ENCODE peak calls at places on chromosomes 12 and 14, in eight cellular contexts. A is fibroblast of the aortic adventitia; U is stimulated activated CD4-positive, alpha-beta T cell treated with anti-CD3 and anti-CD28 coated beads, Interleukin-12 subunit alpha, Interleukin-12 subunit beta, amount 100 ng/mL, for 4 hours; W is Right ventricle myocardium inferior; R is GM03348; Q is stimulated activated naive B cell treated with anti-CD40 and anti-IgM and Interleukin-4, amounts not matched to agents 10 μg/mL and 1 μg/mL and 100 μg/mL, for 72 hours; N is cardiac muscle cell; M is A549. J is an unnamed sample.

GRCh38 chr14:51860164-51860835 is at the start of gene GNG2:
- DNase-seq in A (peak), U (peak), W (peak), R (peak), Q (peak), N (peak), M (peak), J (peak)

GRCh38 chr14:98408713-98409112 is 863.3 kb downstream of the BCL11B start:
- DNase-seq in A (no peak), U (no peak), W (no peak), R (no peak), Q (no peak), N (no peak), M (no peak), J (no peak)

GRCh38 chr14:95039993-95040348 is 117.4 kb downstream of the DICER1 start:
- DNase-seq in A (no peak), U (no peak), W (no peak), R (no peak), Q (no peak), N (no peak), M (no peak), J (no peak)

GRCh38 chr12:75913502-75914110 is 118.0 kb downstream of the PHLDA1 start:
- DNase-seq in A (no peak), U (peak), W (no peak), R (no peak), Q (no peak), N (peak), M (no peak), J (no peak)

GRCh38 chr12:111393700-111394275 is 11.9 kb upstream of the SH2B3 start:
- DNase-seq in A (no peak), U (no peak), W (peak), R (no peak), Q (no peak), N (no peak), M (no peak), J (no peak)

GRCh38 chr12:12511021-12511783 is 51.5 kb downstream of the DUSP16 start:
- DNase-seq in A (no peak), U (no peak), W (no peak), R (no peak), Q (no peak), N (no peak), M (no peak), J (no peak)

GRCh38 chr14:36271939-36272907 is 48.2 kb downstream of the MBIP start:
- DNase-seq in A (peak), U (peak), W (no peak), R (peak), Q (no peak), N (peak), M (no peak), J (no peak)

GRCh38 chr14:92880851-92881250 is 42.1 kb upstream of the CHGA start:
- DNase-seq in A (peak), U (no peak), W (no peak), R (peak), Q (no peak), N (peak), M (peak), J (peak)

GRCh38 chr12:48118491-48118890 is 673 bp upstream of the PFKM start:
- DNase-seq in A (no peak), U (no peak), W (no peak), R (no peak), Q (no peak), N (peak), M (no peak), J (peak)

J was measured in cerebellar cortex.